ENCODE peak calls at places on chromosomes 3 and 15, in four cellular contexts. H is activated B cell treated with CpG ODN at 0.5 μM for 24 hours, G is MM.1S, C is astrocyte of the spinal cord. N is an unnamed sample.

GRCh38 chr3:73461582-73461981 is 163.2 kb downstream of the PDZRN3 start:
- DNase-seq in H (no peak), G (no peak), C (no peak), N (no peak)

GRCh38 chr15:53160092-53160704 is 370.1 kb upstream of the ONECUT1 start:
- DNase-seq in H (no peak), G (no peak), C (no peak), N (no peak)

GRCh38 chr3:126964261-126964660 is 18.7 kb upstream of the PLXNA1 start:
- DNase-seq in H (no peak), G (no peak), C (no peak), N (no peak)

GRCh38 chr3:124032351-124032880 is 40.5 kb upstream of the ROPN1 start:
- DNase-seq in H (no peak), G (no peak), C (peak), N (no peak)

GRCh38 chr3:42906905-42907183 is 902 bp downstream of the ZNF662 start:
- DNase-seq in H (no peak), G (no peak), C (no peak), N (no peak)

GRCh38 chr15:81270781-81271491 is 53.0 kb downstream of the STARD5 start:
- DNase-seq in H (no peak), G (no peak), C (no peak), N (no peak)

GRCh38 chr3:38238416-38239008 is 27.1 kb upstream of the SLC22A13 start:
- DNase-seq in H (no peak), G (no peak), C (no peak), N (no peak)

GRCh38 chr3:154060606-154061380 is 60.4 kb upstream of the ARHGEF26 start:
- DNase-seq in H (no peak), G (no peak), C (peak), N (no peak)

GRCh38 chr3:191566469-191566868 is 105.5 kb downstream of the PYDC2 start:
- DNase-seq in H (no peak), G (no peak), C (peak), N (no peak)

GRCh38 chr3:29283297-29283681 is 2.4 kb downstream of the RBMS3 start:
- DNase-seq in H (no peak), G (no peak), C (no peak), N (no peak)

GRCh38 chr3:60126905-60127304 is 1077.1 kb upstream of the CFAP20DC start:
- DNase-seq in H (no peak), G (no peak), C (no peak), N (no peak)

GRCh38 chr3:72947715-72948507 is 48.7 kb upstream of the PPP4R2 start:
- DNase-seq in H (no peak), G (no peak), C (no peak), N (no peak)

GRCh38 chr15:94532226-94532625 is 300.9 kb downstream of the MCTP2 start:
- DNase-seq in H (no peak), G (no peak), C (no peak), N (no peak)

GRCh38 chr3:195236801-195237570 is 34.0 kb downstream of the XXYLT1 start:
- DNase-seq in H (peak), G (no peak), C (no peak), N (no peak)

GRCh38 chr15:68301300-68301699 is 23.8 kb downstream of the FEM1B start:
- DNase-seq in H (no peak), G (no peak), C (no peak), N (peak)

GRCh38 chr15:26848498-26848897 is 18.4 kb upstream of the GABRA5 start:
- DNase-seq in H (no peak), G (no peak), C (no peak), N (no peak)

GRCh38 chr15:41256577-41257038 is 25.5 kb downstream of the CHP1 start:
- DNase-seq in H (no peak), G (no peak), C (no peak), N (no peak)

GRCh38 chr3:73052857-73053256 is 8.6 kb upstream of the EBLN2 start:
- DNase-seq in H (no peak), G (no peak), C (peak), N (no peak)

GRCh38 chr3:19885468-19885867 is 48.5 kb downstream of the EFHB start:
- DNase-seq in H (no peak), G (peak), C (peak), N (peak)

GRCh38 chr3:23826382-23827061 is 20.8 kb downstream of the UBE2E1 start:
- DNase-seq in H (no peak), G (no peak), C (peak), N (no peak)

GRCh38 chr15:30924353-30924752 is 20.6 kb downstream of the FAN1 start:
- DNase-seq in H (no peak), G (no peak), C (peak), N (no peak)

GRCh38 chr3:8301977-8302589 is 199.5 kb upstream of the LMCD1 start:
- DNase-seq in H (no peak), G (peak), C (peak), N (peak)

GRCh38 chr3:71524688-71525087 is 58.8 kb downstream of the FOXP1 start:
- DNase-seq in H (no peak), G (no peak), C (no peak), N (no peak)

GRCh38 chr3:65153850-65154512 is 466.2 kb upstream of the ADAMTS9 start:
- DNase-seq in H (no peak), G (no peak), C (no peak), N (no peak)

GRCh38 chr3:153163349-153164008 is 1.5 kb downstream of the RAP2B start:
- DNase-seq in H (no peak), G (peak), C (no peak), N (no peak)

GRCh38 chr15:25543156-25543555 is 104.3 kb upstream of the UBE3A start:
- DNase-seq in H (no peak), G (no peak), C (peak), N (no peak)

GRCh38 chr15:70535071-70535954 is 228.0 kb downstream of the UACA start:
- DNase-seq in H (no peak), G (peak), C (no peak), N (peak)

GRCh38 chr15:63288778-63289378 is 11.5 kb downstream of the APH1B start:
- DNase-seq in H (no peak), G (peak), C (peak), N (peak)

GRCh38 chr15:49830411-49830810 is 209.6 kb downstream of the DTWD1 start:
- DNase-seq in H (no peak), G (no peak), C (no peak), N (no peak)

GRCh38 chr3:152574461-152575079 is 260.4 kb upstream of the P2RY1 start:
- DNase-seq in H (no peak), G (peak), C (peak), N (peak)

GRCh38 chr3:190222360-190222759 is 99.9 kb downstream of the CLDN1 start:
- DNase-seq in H (no peak), G (no peak), C (no peak), N (no peak)

GRCh38 chr3:55320928-55321327 is 166.2 kb downstream of the WNT5A start:
- DNase-seq in H (no peak), G (no peak), C (no peak), N (no peak)

GRCh38 chr3:116259984-116260383 is 185.3 kb downstream of the LSAMP start:
- DNase-seq in H (no peak), G (no peak), C (no peak), N (no peak)

GRCh38 chr15:41545218-41545617 is 1.2 kb upstream of the RPAP1 start:
- DNase-seq in H (no peak), G (no peak), C (no peak), N (no peak)

GRCh38 chr3:108218811-108219210 is 3.4 kb downstream of the IFT57 start:
- DNase-seq in H (no peak), G (no peak), C (peak), N (no peak)

GRCh38 chr3:195260286-195260905 is 10.6 kb downstream of the XXYLT1 start:
- DNase-seq in H (no peak), G (peak), C (no peak), N (peak)

GRCh38 chr3:123412076-123412475 is 36.8 kb downstream of the ADCY5 start:
- DNase-seq in H (no peak), G (no peak), C (no peak), N (no peak)

GRCh38 chr3:49248828-49249227 is 28.2 kb downstream of the C3orf62 start:
- DNase-seq in H (no peak), G (peak), C (no peak), N (peak)

GRCh38 chr3:55571913-55572312 is 84.8 kb upstream of the WNT5A start:
- DNase-seq in H (no peak), G (no peak), C (no peak), N (no peak)

GRCh38 chr15:66880380-66881155 is 178.5 kb downstream of the SMAD6 start:
- DNase-seq in H (no peak), G (no peak), C (no peak), N (no peak)

GRCh38 chr15:66884661-66885237 is 180.7 kb upstream of the SMAD3 start:
- DNase-seq in H (no peak), G (no peak), C (no peak), N (no peak)

GRCh38 chr15:66881173-66881905 is 179.3 kb downstream of the SMAD6 start:
- DNase-seq in H (no peak), G (no peak), C (no peak), N (no peak)

GRCh38 chr15:66883322-66883911 is 181.4 kb downstream of the SMAD6 start:
- DNase-seq in H (no peak), G (no peak), C (peak), N (no peak)

DNA sequence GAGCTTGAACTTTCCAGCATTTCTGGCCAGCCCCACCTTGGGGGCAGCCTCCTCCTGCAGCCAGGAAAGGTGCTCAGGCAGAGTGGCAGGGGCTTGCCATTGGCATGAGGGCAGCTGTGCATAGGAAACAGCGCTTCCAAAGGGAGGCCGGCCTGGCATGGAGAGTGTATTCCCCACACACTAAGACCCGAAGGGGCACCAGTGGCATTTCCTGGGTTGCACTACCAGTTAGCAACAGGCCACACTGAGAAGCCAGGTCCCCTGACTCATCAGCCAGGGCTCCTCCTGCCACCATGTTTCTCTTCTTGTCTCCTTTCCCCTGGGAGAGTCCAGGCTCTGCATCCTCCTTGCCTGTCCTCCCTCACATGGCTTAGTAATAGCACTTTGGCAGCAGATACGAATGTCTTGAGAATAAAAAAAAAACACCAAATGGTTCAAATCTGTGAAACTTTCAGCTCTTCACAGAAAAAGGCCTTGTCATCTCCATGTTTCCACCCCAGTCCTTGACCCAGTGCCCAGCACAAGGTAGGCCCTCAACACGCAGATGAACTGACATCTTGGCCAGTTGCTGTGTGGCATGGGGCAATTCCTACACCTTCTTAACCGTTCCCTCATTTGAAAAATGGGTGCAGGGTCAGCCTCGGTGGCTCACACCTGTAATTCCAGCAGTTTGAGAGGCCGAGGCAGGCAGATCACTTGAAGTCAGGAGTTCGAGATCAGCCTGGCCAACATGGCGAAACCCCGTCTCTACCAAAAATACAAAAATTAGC is 180.4 kb downstream of the SMAD6 start:
- DNase-seq in H (no peak), G (no peak), C (peak), N (no peak)
- TF ChIP-seq CTCF in H (no peak), G (no peak), C (no peak), N (no peak)

DNA sequence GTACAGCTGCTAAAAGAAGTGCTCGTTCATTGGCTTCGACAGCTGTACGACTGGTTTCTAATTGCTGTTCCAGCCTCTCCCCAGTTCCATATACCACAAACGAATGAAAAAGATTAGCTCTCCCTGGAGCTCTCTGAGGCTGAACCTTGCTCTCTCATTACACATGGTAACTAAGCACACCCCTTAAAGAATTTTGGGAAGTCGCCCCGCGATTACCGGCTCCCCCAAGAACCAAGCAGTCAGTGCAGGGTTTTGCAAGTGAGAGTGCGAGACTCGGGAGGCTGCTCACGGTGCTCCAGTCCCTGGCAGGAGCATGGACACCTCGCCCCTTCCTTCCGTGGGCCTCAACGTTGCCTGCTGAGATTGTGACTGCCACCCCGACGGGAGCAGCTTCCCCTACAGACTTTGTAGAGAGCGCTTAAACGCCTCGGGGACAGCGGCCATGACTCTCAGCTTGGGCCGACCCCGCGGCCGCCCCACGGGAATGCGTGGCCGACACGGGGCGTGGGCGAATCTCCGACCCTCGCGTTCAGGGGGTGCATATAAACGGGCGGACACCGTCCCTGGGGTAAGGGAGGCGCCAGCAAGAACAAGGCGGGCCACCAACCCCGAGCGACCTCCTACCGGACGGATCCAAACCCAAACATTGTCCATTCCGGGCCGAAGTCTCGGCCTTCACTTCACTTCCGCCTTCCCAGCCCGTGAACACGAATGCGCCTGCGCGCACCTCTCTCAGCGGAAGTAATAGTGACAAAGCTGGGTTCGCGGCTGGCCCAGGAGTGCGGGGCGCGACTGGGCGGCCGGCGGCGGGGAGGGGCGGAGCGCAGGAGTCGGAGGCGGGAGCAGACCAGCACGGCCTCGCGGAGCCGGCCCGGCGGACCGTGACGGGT is at the start of gene ATP2C1:
- DNase-seq in H (peak), G (peak), C (peak), N (peak)
- TF ChIP-seq CTCF in H (no peak), G (no peak), C (no peak), N (no peak)

GRCh38 chr15:72118400-72118978 is at the start of gene SENP8:
- DNase-seq in H (no peak), G (no peak), C (no peak), N (peak)
- TF ChIP-seq CTCF in H (no peak), G (no peak), C (no peak), N (no peak)

DNA sequence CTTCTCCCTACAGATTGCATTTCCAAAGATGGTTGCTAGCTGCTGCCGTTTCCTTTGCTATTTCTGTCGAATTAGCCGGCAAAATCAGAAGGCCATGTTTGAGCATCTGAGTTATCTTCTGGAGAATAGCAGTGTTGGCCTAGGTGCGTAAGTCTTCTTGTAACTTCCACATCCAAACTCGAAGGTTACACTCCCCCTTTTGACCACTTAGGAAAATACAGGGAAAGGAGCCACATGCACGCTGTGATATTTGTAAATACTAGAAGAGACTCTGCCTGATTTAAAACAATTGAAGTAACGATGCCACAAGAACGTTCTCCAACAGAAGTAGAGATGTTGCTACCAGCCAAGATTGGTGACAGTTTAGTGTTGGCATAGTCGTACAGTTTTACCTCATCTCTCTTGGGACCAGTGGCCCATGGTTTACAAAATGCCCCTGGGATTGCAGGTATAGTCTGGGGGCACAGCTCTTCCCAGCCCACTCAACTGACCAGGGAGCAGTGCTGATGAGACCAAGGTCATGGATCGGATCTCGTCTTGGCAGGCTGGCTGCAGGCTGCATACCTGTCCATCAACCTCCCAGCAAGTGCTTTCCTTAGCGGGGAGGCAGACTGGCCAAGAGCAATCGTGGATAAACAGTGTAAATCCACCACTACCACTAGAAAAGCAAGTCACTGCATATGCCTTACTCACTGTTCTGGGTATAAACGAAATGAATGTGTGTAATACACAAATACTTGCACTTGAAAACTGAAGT is 268.4 kb upstream of the CHRM5 start:
- DNase-seq in H (no peak), G (no peak), C (no peak), N (no peak)
- TF ChIP-seq CTCF in H (no peak), G (peak), C (peak), N (no peak)

DNA sequence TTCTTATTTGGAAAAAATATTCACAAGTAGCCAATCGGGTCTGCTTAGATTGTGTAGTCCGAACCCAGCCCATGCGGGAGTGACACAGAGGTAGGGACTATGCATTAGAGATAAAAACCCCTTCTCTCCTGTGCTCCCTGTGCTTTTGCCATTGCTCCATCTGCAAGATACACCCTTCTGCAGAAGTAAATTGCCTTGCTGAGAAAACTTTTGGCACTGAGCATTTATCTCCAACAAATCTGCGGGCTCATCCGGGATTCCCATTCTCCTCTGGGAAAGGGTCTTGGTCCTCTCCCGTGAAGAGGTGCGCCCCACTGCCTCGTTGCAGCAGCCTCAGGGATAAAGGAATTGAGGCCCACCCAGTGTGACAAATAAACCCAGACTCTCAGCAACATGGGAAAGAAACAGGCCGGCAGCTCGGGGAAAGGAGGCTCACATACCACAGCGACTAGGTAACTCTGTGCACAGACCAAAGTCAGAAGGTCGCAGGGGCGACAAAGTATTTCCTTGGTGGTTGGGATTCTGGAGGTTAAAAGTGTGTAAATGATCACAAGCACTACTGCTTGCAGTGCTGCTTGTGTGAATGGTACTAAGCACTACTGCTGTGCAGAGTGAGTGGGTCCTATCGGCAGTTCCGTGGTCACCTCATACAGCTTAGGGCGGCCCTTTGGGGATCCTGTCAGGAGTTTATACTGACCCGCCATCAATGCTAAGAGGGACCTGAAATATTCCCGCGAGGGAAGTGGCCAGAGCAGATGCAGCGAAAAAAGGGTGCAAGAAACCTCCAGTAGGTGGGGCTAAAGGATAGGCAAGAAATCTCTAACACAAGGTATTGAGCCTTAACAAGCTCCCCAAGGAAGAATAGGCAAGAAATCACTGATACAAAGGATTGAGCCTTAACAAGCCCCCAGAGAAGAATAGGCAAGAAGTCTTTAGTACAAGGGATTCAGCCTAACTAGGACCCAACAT is 54.3 kb downstream of the GSK3B start:
- DNase-seq in H (no peak), G (peak), C (no peak), N (no peak)
- TF ChIP-seq CTCF in H (no peak), G (peak), C (peak), N (no peak)

GRCh38 chr3:129323651-129324294 is 45.1 kb downstream of the HMCES start:
- DNase-seq in H (no peak), G (peak), C (no peak), N (peak)
- TF ChIP-seq CTCF in H (no peak), G (peak), C (no peak), N (no peak)

N was measured in GM13976.